ENCODE peak calls at places on chromosome 16, in seven cellular contexts. E is breast epithelium, S is uterus, C is heart left ventricle, A is prostate gland, J is body of pancreas, Q is IMR-90. L is an unnamed sample.
A peak's percentile ranks its signal among the peaks of the same experiment; 100 is the strongest.

GRCh38 chr16:72848759-72849664 is 198.9 kb downstream of the ZFHX3 start:
- DNase-seq in J (peak; percentile 92), S (peak; percentile 82), A (peak; percentile 86), E (peak; percentile 95), C (peak; percentile 88), Q (peak; percentile 89), L (peak; percentile 93)

GRCh38 chr16:22183901-22184614 is 21.8 kb downstream of the SDR42E2 start:
- DNase-seq in Q (no peak), J (no peak), E (no peak), A (no peak), S (no peak), C (no peak), L (no peak)

GRCh38 chr16:14140916-14141315 is 69.8 kb downstream of the MRTFB start:
- DNase-seq in E (no peak), A (no peak), C (no peak), S (no peak), J (no peak), Q (peak; percentile 27), L (no peak)

GRCh38 chr16:29736112-29736511 is 9.7 kb downstream of the C16orf54 start:
- DNase-seq in J (no peak), C (no peak), A (no peak), S (no peak), E (no peak), Q (no peak), L (no peak)

GRCh38 chr16:56617212-56618085 is 8.1 kb upstream of the MT1E start:
- DNase-seq in J (peak; percentile 85), A (peak; percentile 71), C (peak; percentile 82), S (peak; percentile 65), Q (peak; percentile 57), E (peak; percentile 65), L (peak; percentile 95)

GRCh38 chr16:86067516-86067915 is 168.6 kb downstream of the IRF8 start:
- DNase-seq in E (no peak), C (no peak), Q (no peak), J (no peak), S (no peak), A (no peak), L (no peak)

GRCh38 chr16:1746693-1747195 is 24.6 kb downstream of the NME3 start:
- DNase-seq in C (no peak), S (no peak), J (no peak), E (no peak), Q (no peak), A (no peak), L (no peak)

GRCh38 chr16:1775846-1776671 is 3.1 kb upstream of the MRPS34 start:
- DNase-seq in Q (no peak), E (no peak), A (no peak), S (no peak), J (no peak), C (no peak), L (no peak)

DNA sequence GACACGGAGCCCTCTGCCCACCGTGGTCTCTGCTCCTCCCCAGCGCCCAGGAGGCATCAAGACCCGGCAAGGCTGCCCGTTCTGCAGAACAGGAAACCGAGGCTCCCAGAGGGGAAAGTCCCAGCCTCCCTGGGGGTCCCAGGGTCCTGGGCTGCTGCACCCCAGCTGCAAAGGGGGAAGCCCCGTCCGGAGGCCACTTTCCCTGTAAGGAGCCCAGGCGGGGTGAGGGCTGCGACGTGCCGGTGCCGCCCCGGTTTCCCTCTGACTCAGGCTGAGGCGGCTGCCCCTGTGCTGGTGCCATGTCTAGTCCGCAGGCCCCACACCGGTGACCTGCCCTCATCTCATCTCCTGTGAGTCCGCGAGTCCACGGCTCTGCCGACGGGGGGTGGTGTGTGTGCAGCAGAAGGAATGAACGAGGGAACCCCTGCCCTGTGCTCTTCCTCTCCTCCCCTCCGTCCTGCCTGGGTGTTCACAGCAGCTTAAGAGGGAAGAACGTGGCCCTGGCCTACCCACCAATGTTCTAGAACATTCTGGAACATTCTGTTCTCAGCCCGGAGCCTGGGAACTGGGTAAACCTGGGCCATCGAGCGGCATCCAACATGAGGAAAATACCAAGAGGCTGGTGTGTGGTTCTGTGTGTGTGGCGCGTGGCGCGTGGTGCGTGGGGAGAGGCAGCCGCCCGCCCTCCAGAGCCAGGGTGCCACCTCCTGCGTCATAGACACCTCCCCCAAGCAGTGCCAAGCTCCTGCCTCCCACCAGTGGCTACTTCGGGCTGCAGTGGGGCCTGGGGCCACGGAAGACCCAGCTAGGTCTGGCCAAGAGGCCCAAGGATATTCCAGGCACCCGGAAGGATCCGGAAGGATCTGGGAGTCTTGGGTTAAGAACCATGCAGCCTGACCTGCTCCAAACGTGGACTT is 7.0 kb upstream of the CBFA2T3 start:
- DNase-seq in Q (no peak), S (no peak), E (no peak), A (no peak), C (no peak), J (no peak), L (no peak)
- H3K27me3 ChIP-seq in Q (peaks cover 31% of the 10 kb centered on the region), S (no peaks in the 10 kb centered on the region), E (no peaks in the 10 kb centered on the region), A (no peaks in the 10 kb centered on the region), C (peaks cover 10% of the 10 kb centered on the region), J (no peaks in the 10 kb centered on the region), L (no peaks in the 10 kb centered on the region)

GRCh38 chr16:3823427-3823826 is 57.1 kb downstream of the CREBBP start:
- DNase-seq in C (no peak), J (no peak), S (no peak), E (no peak), Q (no peak), A (no peak), L (no peak)

GRCh38 chr16:3825103-3825502 is 55.4 kb downstream of the CREBBP start:
- DNase-seq in Q (peak; percentile 45), E (no peak), S (no peak), C (no peak), J (no peak), A (no peak), L (no peak)

GRCh38 chr16:3825940-3826339 is 54.6 kb downstream of the CREBBP start:
- DNase-seq in C (no peak), E (no peak), Q (no peak), A (no peak), J (no peak), S (no peak), L (no peak)

GRCh38 chr16:3822366-3823045 is 58.0 kb downstream of the CREBBP start:
- DNase-seq in J (no peak), A (no peak), S (peak; percentile 39), C (no peak), E (no peak), Q (peak; percentile 20), L (no peak)

GRCh38 chr16:3824121-3824795 is 56.3 kb downstream of the CREBBP start:
- DNase-seq in S (no peak), A (no peak), J (no peak), Q (no peak), C (no peak), E (no peak), L (no peak)
- H3K4me1 ChIP-seq in S (peaks cover 30% of the 10 kb centered on the region), A (peaks cover 14% of the 10 kb centered on the region), J (peaks cover 49% of the 10 kb centered on the region), Q (peaks cover 38% of the 10 kb centered on the region), C (peaks cover 59% of the 10 kb centered on the region), E (peaks cover 11% of the 10 kb centered on the region), L (no peaks in the 10 kb centered on the region)

GRCh38 chr16:67109407-67110135 is at the start of gene PHAF1:
- DNase-seq in A (peak; percentile 95), Q (peak; percentile 83), S (peak; percentile 90), J (peak; percentile 96), E (peak; percentile 96), C (peak; percentile 95), L (peak; percentile 96)
- TF ChIP-seq POLR2A in A (peak; percentile 93), Q (no peak), S (peak; percentile 81), J (peak; percentile 85), E (peak; percentile 39), C (peak; percentile 5), L (peak; percentile 68)

DNA sequence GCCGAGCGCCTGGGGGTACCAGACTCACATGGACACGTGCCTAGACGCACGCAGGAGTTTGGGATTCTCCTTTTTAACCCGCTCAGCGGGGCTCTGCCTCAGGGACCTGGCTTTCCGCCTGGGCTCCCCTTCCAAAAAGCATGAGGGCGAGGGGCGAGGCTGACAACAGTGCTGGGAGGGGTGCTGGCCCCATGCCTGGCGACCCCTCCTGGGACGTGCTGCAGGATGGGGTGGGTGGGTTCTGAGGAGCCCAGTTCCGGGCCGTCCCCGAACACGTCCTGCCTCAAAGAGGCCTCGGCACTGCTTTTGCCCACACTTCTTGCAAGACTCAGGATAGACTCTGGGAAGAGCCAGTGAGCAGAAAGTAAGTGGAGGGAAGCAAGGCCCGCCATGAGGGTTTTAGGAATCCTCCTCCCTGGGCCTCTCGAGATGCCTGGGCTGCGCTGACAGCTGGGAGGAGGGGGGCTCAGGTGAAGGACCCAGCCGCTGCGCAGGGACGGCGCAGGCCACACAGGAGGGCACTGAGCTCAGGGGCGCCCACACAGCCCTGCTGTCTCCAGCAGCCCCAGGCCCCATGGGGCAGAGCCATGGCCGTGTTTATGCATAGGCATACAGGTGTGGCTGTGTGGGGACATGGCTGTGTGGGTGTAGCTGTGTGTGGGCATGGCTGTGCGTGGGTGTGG is 15.4 kb upstream of the PABPN1L start:
- DNase-seq in J (no peak), Q (no peak), C (no peak), S (no peak), E (no peak), A (no peak), L (no peak)
- H3K27me3 ChIP-seq in J (no peaks in the 10 kb centered on the region), Q (peaks cover 30% of the 10 kb centered on the region), C (no peaks in the 10 kb centered on the region), S (no peaks in the 10 kb centered on the region), E (no peaks in the 10 kb centered on the region), A (no peaks in the 10 kb centered on the region), L (no peaks in the 10 kb centered on the region)

DNA sequence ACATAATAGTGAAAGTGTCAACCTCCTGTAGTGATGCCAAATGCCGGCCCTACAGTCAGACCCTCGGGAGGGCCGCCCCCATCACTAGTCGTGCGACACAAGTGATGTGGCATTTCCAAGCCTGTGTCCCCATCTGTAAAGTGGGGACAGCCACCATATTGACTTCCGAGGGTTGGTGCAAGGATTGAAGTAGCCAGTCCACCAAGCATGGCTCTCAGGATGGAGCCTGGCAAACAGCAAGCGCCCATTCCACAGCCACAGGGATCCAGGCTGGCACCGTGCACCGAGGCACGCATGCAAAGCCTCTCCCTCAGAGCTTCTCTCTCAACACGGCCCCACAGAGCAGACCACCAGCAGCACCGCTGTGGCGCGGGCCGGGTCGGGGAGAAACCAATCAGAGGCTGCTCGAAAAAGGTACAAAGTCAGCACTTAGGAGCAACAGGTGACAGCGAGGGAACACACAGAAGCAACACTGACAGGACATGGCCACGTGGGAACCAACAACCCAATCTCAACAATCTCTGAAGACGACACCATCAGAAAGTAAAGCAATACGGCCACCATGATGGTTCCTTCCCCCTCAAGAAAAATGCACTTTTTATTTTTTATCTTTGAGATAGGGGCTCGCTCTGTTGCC is 20.6 kb downstream of the ZCCHC14 start:
- DNase-seq in C (no peak), A (no peak), E (no peak), S (no peak), J (no peak), Q (no peak), L (no peak)
- H3K4me1 ChIP-seq in C (peaks cover 60% of the 10 kb centered on the region), A (no peaks in the 10 kb centered on the region), E (no peaks in the 10 kb centered on the region), S (no peaks in the 10 kb centered on the region), J (peaks cover 28% of the 10 kb centered on the region), Q (peaks cover 8% of the 10 kb centered on the region), L (no peaks in the 10 kb centered on the region)

GRCh38 chr16:69131167-69131748 is 1.1 kb downstream of the CHTF8 start:
- DNase-seq in S (no peak), E (no peak), J (no peak), Q (peak; percentile 24), A (no peak), C (peak; percentile 34), L (no peak)
- TF ChIP-seq POLR2A in S (no peak), E (no peak), J (no peak), Q (no peak), A (no peak), C (no peak), L (no peak)